ENCODE peak calls at places on chromosome 22, in seven cellular contexts. A is IMR-90, O is adrenal gland, B is tibial nerve, D is breast epithelium, M is HCT116, R is body of pancreas. Q is an unnamed sample.

GRCh38 chr22:44094751-44095302 is 70.7 kb downstream of the PARVB start:
- DNase-seq in A (no peak), O (no peak), B (no peak), D (no peak), M (no peak), R (no peak), Q (no peak)

GRCh38 chr22:31616315-31616980 is 45.6 kb downstream of the PISD start:
- DNase-seq in A (no peak), O (peak), B (no peak), D (no peak), M (no peak), R (no peak), Q (no peak)

GRCh38 chr22:46673205-46673604 is 53.0 kb downstream of the GRAMD4 start:
- DNase-seq in A (no peak), O (no peak), B (no peak), D (no peak), M (no peak), R (no peak), Q (no peak)

GRCh38 chr22:31635638-31636306 is 26.2 kb downstream of the PISD start:
- DNase-seq in A (no peak), O (no peak), B (no peak), D (no peak), M (no peak), R (peak), Q (no peak)

GRCh38 chr22:35457729-35458546 is 58.0 kb downstream of the MCM5 start:
- DNase-seq in A (peak), O (no peak), B (no peak), D (no peak), M (no peak), R (no peak), Q (no peak)

GRCh38 chr22:34160117-34160758 is 240.0 kb upstream of the LARGE1 start:
- DNase-seq in A (no peak), O (no peak), B (no peak), D (no peak), M (no peak), R (no peak), Q (no peak)

GRCh38 chr22:32103648-32104326 is 55.3 kb downstream of the C22orf42 start:
- DNase-seq in A (peak), O (no peak), B (no peak), D (no peak), M (peak), R (no peak), Q (no peak)

GRCh38 chr22:46079861-46080821 is 70.2 kb upstream of the PPARA start:
- DNase-seq in A (no peak), O (peak), B (peak), D (peak), M (no peak), R (peak), Q (peak)

GRCh38 chr22:50628543-50629134 is 687 bp upstream of the ARSA start:
- DNase-seq in A (no peak), O (no peak), B (no peak), D (no peak), M (no peak), R (no peak), Q (no peak)

GRCh38 chr22:50309601-50309991 is 2.1 kb upstream of the PLXNB2 start:
- DNase-seq in A (no peak), O (no peak), B (no peak), D (no peak), M (no peak), R (no peak), Q (no peak)

GRCh38 chr22:48389916-48390315 is 1437.8 kb downstream of the BRD1 start:
- DNase-seq in A (no peak), O (no peak), B (no peak), D (no peak), M (no peak), R (no peak), Q (no peak)

GRCh38 chr22:21652010-21652546 is 10.0 kb downstream of the SDF2L1 start:
- DNase-seq in A (peak), O (peak), B (peak), D (peak), M (peak), R (peak), Q (peak)

GRCh38 chr22:48098243-48098935 is 1335.9 kb downstream of the TBC1D22A start:
- DNase-seq in A (no peak), O (no peak), B (no peak), D (no peak), M (no peak), R (no peak), Q (no peak)

GRCh38 chr22:19679476-19680099 is 34.7 kb upstream of the SEPTIN5 start:
- DNase-seq in A (no peak), O (no peak), B (no peak), D (peak), M (no peak), R (peak), Q (peak)

GRCh38 chr22:44549701-44550100 is 51.7 kb upstream of the RTL6 start:
- DNase-seq in A (no peak), O (no peak), B (no peak), D (no peak), M (no peak), R (no peak), Q (no peak)

GRCh38 chr22:31102441-31103081 is 4.8 kb downstream of the SELENOM start:
- DNase-seq in A (peak), O (peak), B (peak), D (peak), M (no peak), R (peak), Q (peak)

GRCh38 chr22:46737105-46737975 is 712 bp downstream of the CERK start:
- DNase-seq in A (peak), O (no peak), B (no peak), D (no peak), M (no peak), R (peak), Q (peak)

GRCh38 chr22:24768537-24769374 is 5.8 kb downstream of the PIWIL3 start:
- DNase-seq in A (peak), O (peak), B (peak), D (peak), M (peak), R (peak), Q (peak)

GRCh38 chr22:28911777-28912669 is 28.7 kb downstream of the ZNRF3 start:
- DNase-seq in A (peak), O (no peak), B (no peak), D (no peak), M (no peak), R (no peak), Q (no peak)

GRCh38 chr22:20034143-20034542 is 13.2 kb downstream of the TANGO2 start:
- DNase-seq in A (no peak), O (no peak), B (no peak), D (no peak), M (no peak), R (no peak), Q (no peak)

GRCh38 chr22:17717708-17718107 is 56.6 kb downstream of the BID start:
- DNase-seq in A (peak), O (no peak), B (no peak), D (no peak), M (no peak), R (no peak), Q (no peak)

GRCh38 chr22:50606126-50606525 is 5.5 kb downstream of the MAPK8IP2 start:
- DNase-seq in A (no peak), O (no peak), B (no peak), D (no peak), M (no peak), R (no peak), Q (no peak)

GRCh38 chr22:47018010-47018910 is 255.8 kb downstream of the TBC1D22A start:
- DNase-seq in A (no peak), O (no peak), B (no peak), D (no peak), M (no peak), R (no peak), Q (peak)

GRCh38 chr22:40107244-40107643 is 70.5 kb upstream of the TNRC6B start:
- DNase-seq in A (no peak), O (no peak), B (no peak), D (no peak), M (no peak), R (no peak), Q (no peak)

GRCh38 chr22:33925194-33925593 is 4.9 kb upstream of the LARGE1 start:
- DNase-seq in A (no peak), O (no peak), B (no peak), D (no peak), M (no peak), R (no peak), Q (no peak)

GRCh38 chr22:41301085-41302015 is at the start of gene ZC3H7B:
- DNase-seq in A (peak), O (peak), B (peak), D (peak), M (no peak), R (peak), Q (peak)

GRCh38 chr22:31346733-31347250 is 646 bp upstream of the PATZ1 start:
- DNase-seq in A (peak), O (peak), B (peak), D (peak), M (no peak), R (peak), Q (peak)

GRCh38 chr22:49972163-49973017 is 11.8 kb downstream of the PIM3 start:
- DNase-seq in A (no peak), O (peak), B (peak), D (peak), M (no peak), R (no peak), Q (no peak)

GRCh38 chr22:49540084-49540483 is 287.6 kb downstream of the BRD1 start:
- DNase-seq in A (no peak), O (no peak), B (no peak), D (no peak), M (no peak), R (no peak), Q (no peak)

GRCh38 chr22:38132794-38133193 is 22.3 kb upstream of the BAIAP2L2 start:
- DNase-seq in A (no peak), O (no peak), B (no peak), D (no peak), M (no peak), R (no peak), Q (no peak)

GRCh38 chr22:38133331-38133730 is 22.8 kb upstream of the BAIAP2L2 start:
- DNase-seq in A (no peak), O (no peak), B (no peak), D (no peak), M (no peak), R (no peak), Q (no peak)

GRCh38 chr22:38137876-38138687 is 27.6 kb upstream of the BAIAP2L2 start:
- DNase-seq in A (no peak), O (no peak), B (no peak), D (no peak), M (no peak), R (no peak), Q (no peak)

GRCh38 chr22:38136607-38137006 is 26.1 kb upstream of the BAIAP2L2 start:
- DNase-seq in A (no peak), O (no peak), B (no peak), D (no peak), M (no peak), R (no peak), Q (no peak)

GRCh38 chr22:38135133-38135706 is 24.7 kb upstream of the BAIAP2L2 start:
- DNase-seq in A (peak), O (no peak), B (no peak), D (no peak), M (peak), R (no peak), Q (no peak)
- TF ChIP-seq POLR2A in A (no peak), O (no peak), B (no peak), D (no peak), M (no peak), R (no peak), Q (no peak)

GRCh38 chr22:43085658-43086606 is 3.3 kb downstream of the TTLL1 start:
- DNase-seq in A (no peak), O (no peak), B (no peak), D (no peak), M (no peak), R (no peak), Q (peak)

GRCh38 chr22:43088616-43088978 is 594 bp downstream of the TTLL1 start:
- DNase-seq in A (no peak), O (no peak), B (no peak), D (no peak), M (no peak), R (no peak), Q (no peak)

GRCh38 chr22:43090130-43090789 is 1.1 kb upstream of the TTLL1 start:
- DNase-seq in A (peak), O (peak), B (no peak), D (no peak), M (peak), R (peak), Q (peak)

GRCh38 chr22:43092085-43092484 is 2.9 kb upstream of the TTLL1 start:
- DNase-seq in A (peak), O (no peak), B (no peak), D (no peak), M (no peak), R (no peak), Q (no peak)

GRCh38 chr22:43088979-43089717 is at the start of gene TTLL1:
- DNase-seq in A (peak), O (peak), B (peak), D (peak), M (peak), R (peak), Q (peak)
- TF ChIP-seq POLR2A in A (no peak), O (no peak), B (no peak), D (no peak), M (peak), R (peak), Q (no peak)

GRCh38 chr22:42769574-42770447 is 49.1 kb upstream of the A4GALT start:
- DNase-seq in A (peak), O (peak), B (peak), D (no peak), M (no peak), R (peak), Q (peak)
- TF ChIP-seq POLR2A in A (no peak), O (no peak), B (no peak), D (no peak), M (no peak), R (no peak), Q (no peak)

DNA sequence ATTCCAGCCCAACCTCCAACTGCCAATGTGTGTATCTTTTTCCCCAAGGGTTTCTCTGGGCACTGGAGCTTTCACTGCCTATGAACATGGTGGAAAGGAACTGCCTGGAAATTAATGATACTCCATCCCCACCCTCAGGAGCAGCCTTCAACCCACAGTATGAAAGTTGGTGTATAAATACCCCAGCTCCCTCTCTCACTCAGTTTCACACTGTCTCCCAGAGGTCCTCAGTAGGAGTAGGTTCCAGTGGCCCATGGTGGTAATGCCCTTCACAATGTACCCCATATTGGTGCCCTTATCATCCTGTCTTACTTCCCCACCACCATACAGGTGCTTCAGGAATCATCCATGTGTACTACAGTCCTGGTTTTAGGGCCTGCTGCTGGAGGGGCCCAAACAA is 462.6 kb downstream of the MIAT start:
- DNase-seq in A (no peak), O (no peak), B (no peak), D (no peak), M (no peak), R (no peak), Q (no peak)
- TF ChIP-seq POLR2A in A (no peak), O (no peak), B (no peak), D (no peak), M (no peak), R (no peak), Q (no peak)

DNA sequence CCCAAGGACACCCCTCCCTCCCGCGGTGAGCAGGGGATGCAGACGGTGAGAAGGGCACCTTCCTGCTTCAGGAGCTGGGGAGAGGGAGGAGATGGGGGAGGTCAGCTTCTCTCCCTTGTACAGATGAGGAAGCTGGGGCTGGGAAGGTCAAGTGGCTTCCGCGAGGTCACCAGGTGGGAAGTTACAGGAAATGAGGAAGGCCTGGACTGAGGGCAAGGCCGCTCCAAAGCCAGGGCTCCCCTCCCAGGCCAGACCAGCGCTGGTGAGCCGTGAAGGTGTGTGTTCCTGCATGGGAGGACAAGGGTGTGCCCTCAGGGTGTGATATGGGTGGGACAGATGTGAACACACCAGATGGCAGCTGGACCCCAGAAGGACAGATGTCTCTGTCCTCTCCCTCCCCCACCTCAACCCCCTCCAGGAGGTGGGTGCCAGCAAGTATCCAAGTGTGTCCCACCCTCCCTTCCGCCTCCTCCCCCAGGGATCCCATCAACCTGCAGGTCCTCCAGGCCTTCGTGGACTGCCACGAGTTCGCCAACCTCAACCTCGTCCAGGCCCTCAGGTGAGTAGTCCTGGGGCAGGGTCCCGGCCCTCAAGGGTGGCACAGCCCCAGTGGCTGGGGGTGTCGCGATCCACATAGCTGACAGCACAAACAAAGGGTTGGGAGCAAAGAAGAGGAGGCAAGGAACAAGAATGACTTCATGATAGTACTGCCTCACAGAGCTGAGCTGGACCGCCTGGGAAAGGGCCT is 16.6 kb downstream of the CYTH4 start:
- DNase-seq in A (no peak), O (no peak), B (no peak), D (no peak), M (no peak), R (no peak), Q (peak)
- TF ChIP-seq POLR2A in A (no peak), O (no peak), B (no peak), D (no peak), M (no peak), R (no peak), Q (no peak)

Q was measured in transverse colon.